ENCODE peak calls at places on chromosomes 12 and 14, in nine cellular contexts. One of them, this sample, is unnamed. For H3K27me3, H3K36me3 and H3K4me1, the result is how much of the 10 kb centered on the place peaks cover.

GRCh38 chr12:10641735-10642500 is 28.5 kb upstream of the MAGOHB start:
- DNase-seq in CD8-positive, alpha-beta memory T cell: no peak
- DNase-seq in fibroblast of lung: peak
- DNase-seq in sigmoid colon: no peak
- DNase-seq in ovary: no peak
- DNase-seq in PC-3: peak
- DNase-seq in cardiac muscle cell: peak
- DNase-seq in CD8-positive, alpha-beta T cell: no peak
- DNase-seq in hepatocyte: no peak
- DNase-seq in this sample: no peak

GRCh38 chr12:5489760-5490432 is 58.0 kb downstream of the NTF3 start:
- DNase-seq in CD8-positive, alpha-beta memory T cell: no peak
- DNase-seq in fibroblast of lung: no peak
- DNase-seq in sigmoid colon: no peak
- DNase-seq in ovary: no peak
- DNase-seq in PC-3: no peak
- DNase-seq in cardiac muscle cell: no peak
- DNase-seq in CD8-positive, alpha-beta T cell: no peak
- DNase-seq in hepatocyte: no peak
- DNase-seq in this sample: no peak

GRCh38 chr14:20652996-20653975 is 11.8 kb upstream of the OR6S1 start:
- DNase-seq in CD8-positive, alpha-beta memory T cell: peak
- DNase-seq in fibroblast of lung: peak
- DNase-seq in sigmoid colon: no peak
- DNase-seq in ovary: no peak
- DNase-seq in PC-3: no peak
- DNase-seq in cardiac muscle cell: peak
- DNase-seq in CD8-positive, alpha-beta T cell: no peak
- DNase-seq in hepatocyte: peak
- DNase-seq in this sample: no peak

GRCh38 chr12:2877959-2878732 is 1.1 kb downstream of the RHNO1 start:
- DNase-seq in CD8-positive, alpha-beta memory T cell: no peak
- DNase-seq in fibroblast of lung: peak
- DNase-seq in sigmoid colon: peak
- DNase-seq in ovary: no peak
- DNase-seq in PC-3: no peak
- DNase-seq in cardiac muscle cell: peak
- DNase-seq in CD8-positive, alpha-beta T cell: no peak
- DNase-seq in hepatocyte: peak
- DNase-seq in this sample: peak

GRCh38 chr12:15540025-15540424 is 217.7 kb downstream of the PTPRO start:
- DNase-seq in CD8-positive, alpha-beta memory T cell: no peak
- DNase-seq in fibroblast of lung: peak
- DNase-seq in sigmoid colon: no peak
- DNase-seq in ovary: no peak
- DNase-seq in PC-3: no peak
- DNase-seq in cardiac muscle cell: no peak
- DNase-seq in CD8-positive, alpha-beta T cell: no peak
- DNase-seq in hepatocyte: no peak
- DNase-seq in this sample: no peak

GRCh38 chr14:35159742-35160409 is 37.5 kb downstream of the PRORP start:
- DNase-seq in CD8-positive, alpha-beta memory T cell: no peak
- DNase-seq in fibroblast of lung: peak
- DNase-seq in sigmoid colon: no peak
- DNase-seq in ovary: no peak
- DNase-seq in PC-3: peak
- DNase-seq in cardiac muscle cell: peak
- DNase-seq in CD8-positive, alpha-beta T cell: no peak
- DNase-seq in hepatocyte: peak
- DNase-seq in this sample: no peak

GRCh38 chr14:94173885-94174621 is at the start of gene PPP4R4:
- DNase-seq in CD8-positive, alpha-beta memory T cell: peak
- DNase-seq in fibroblast of lung: peak
- DNase-seq in sigmoid colon: peak
- DNase-seq in ovary: peak
- DNase-seq in PC-3: peak
- DNase-seq in cardiac muscle cell: peak
- DNase-seq in CD8-positive, alpha-beta T cell: peak
- DNase-seq in hepatocyte: peak
- DNase-seq in this sample: peak

GRCh38 chr14:50347521-50347920 is 35.4 kb downstream of the DMAC2L start:
- DNase-seq in CD8-positive, alpha-beta memory T cell: no peak
- DNase-seq in fibroblast of lung: peak
- DNase-seq in sigmoid colon: no peak
- DNase-seq in ovary: no peak
- DNase-seq in PC-3: peak
- DNase-seq in cardiac muscle cell: peak
- DNase-seq in CD8-positive, alpha-beta T cell: no peak
- DNase-seq in hepatocyte: peak
- DNase-seq in this sample: peak

GRCh38 chr14:105325303-105325702 is 10.8 kb downstream of the PACS2 start:
- DNase-seq in CD8-positive, alpha-beta memory T cell: no peak
- DNase-seq in fibroblast of lung: no peak
- DNase-seq in sigmoid colon: no peak
- DNase-seq in ovary: no peak
- DNase-seq in PC-3: no peak
- DNase-seq in cardiac muscle cell: no peak
- DNase-seq in CD8-positive, alpha-beta T cell: no peak
- DNase-seq in hepatocyte: no peak
- DNase-seq in this sample: no peak

GRCh38 chr12:122840580-122841513 is 5.6 kb downstream of the HIP1R start:
- DNase-seq in CD8-positive, alpha-beta memory T cell: no peak
- DNase-seq in fibroblast of lung: no peak
- DNase-seq in sigmoid colon: no peak
- DNase-seq in ovary: no peak
- DNase-seq in PC-3: no peak
- DNase-seq in cardiac muscle cell: no peak
- DNase-seq in CD8-positive, alpha-beta T cell: no peak
- DNase-seq in hepatocyte: no peak
- DNase-seq in this sample: peak

GRCh38 chr12:28884861-28885260 is 264.2 kb upstream of the FAR2 start:
- DNase-seq in CD8-positive, alpha-beta memory T cell: no peak
- DNase-seq in fibroblast of lung: no peak
- DNase-seq in sigmoid colon: peak
- DNase-seq in ovary: no peak
- DNase-seq in PC-3: no peak
- DNase-seq in cardiac muscle cell: no peak
- DNase-seq in CD8-positive, alpha-beta T cell: no peak
- DNase-seq in hepatocyte: no peak
- DNase-seq in this sample: no peak

GRCh38 chr12:107931761-107932160 is 157.3 kb downstream of the ASCL4 start:
- DNase-seq in CD8-positive, alpha-beta memory T cell: no peak
- DNase-seq in fibroblast of lung: no peak
- DNase-seq in sigmoid colon: no peak
- DNase-seq in ovary: no peak
- DNase-seq in PC-3: no peak
- DNase-seq in cardiac muscle cell: no peak
- DNase-seq in CD8-positive, alpha-beta T cell: no peak
- DNase-seq in hepatocyte: no peak
- DNase-seq in this sample: no peak

GRCh38 chr12:10501031-10501430 is 4.7 kb upstream of the EIF2S3B start:
- DNase-seq in CD8-positive, alpha-beta memory T cell: peak
- DNase-seq in fibroblast of lung: peak
- DNase-seq in sigmoid colon: no peak
- DNase-seq in ovary: no peak
- DNase-seq in PC-3: peak
- DNase-seq in cardiac muscle cell: peak
- DNase-seq in CD8-positive, alpha-beta T cell: no peak
- DNase-seq in hepatocyte: no peak
- DNase-seq in this sample: no peak

GRCh38 chr12:82862069-82862841 is 175.5 kb downstream of the TMTC2 start:
- DNase-seq in CD8-positive, alpha-beta memory T cell: no peak
- DNase-seq in fibroblast of lung: no peak
- DNase-seq in sigmoid colon: no peak
- DNase-seq in ovary: no peak
- DNase-seq in PC-3: peak
- DNase-seq in cardiac muscle cell: peak
- DNase-seq in CD8-positive, alpha-beta T cell: no peak
- DNase-seq in hepatocyte: no peak
- DNase-seq in this sample: no peak

GRCh38 chr12:130192667-130193345 is 30.5 kb downstream of the FZD10 start:
- DNase-seq in CD8-positive, alpha-beta memory T cell: no peak
- DNase-seq in fibroblast of lung: no peak
- DNase-seq in sigmoid colon: peak
- DNase-seq in ovary: no peak
- DNase-seq in PC-3: no peak
- DNase-seq in cardiac muscle cell: no peak
- DNase-seq in CD8-positive, alpha-beta T cell: no peak
- DNase-seq in hepatocyte: no peak
- DNase-seq in this sample: no peak

GRCh38 chr14:72611506-72611905 is 282.4 kb downstream of the DPF3 start:
- DNase-seq in CD8-positive, alpha-beta memory T cell: no peak
- DNase-seq in fibroblast of lung: no peak
- DNase-seq in sigmoid colon: no peak
- DNase-seq in ovary: no peak
- DNase-seq in PC-3: no peak
- DNase-seq in cardiac muscle cell: no peak
- DNase-seq in CD8-positive, alpha-beta T cell: no peak
- DNase-seq in hepatocyte: no peak
- DNase-seq in this sample: no peak

GRCh38 chr14:85301506-85301905 is 228.4 kb upstream of the FLRT2 start:
- DNase-seq in CD8-positive, alpha-beta memory T cell: no peak
- DNase-seq in fibroblast of lung: no peak
- DNase-seq in sigmoid colon: no peak
- DNase-seq in ovary: no peak
- DNase-seq in PC-3: no peak
- DNase-seq in cardiac muscle cell: no peak
- DNase-seq in CD8-positive, alpha-beta T cell: no peak
- DNase-seq in hepatocyte: no peak
- DNase-seq in this sample: no peak

GRCh38 chr12:17203497-17203896 is 597.5 kb upstream of the LMO3 start:
- DNase-seq in CD8-positive, alpha-beta memory T cell: no peak
- DNase-seq in fibroblast of lung: no peak
- DNase-seq in sigmoid colon: no peak
- DNase-seq in ovary: no peak
- DNase-seq in PC-3: no peak
- DNase-seq in cardiac muscle cell: no peak
- DNase-seq in CD8-positive, alpha-beta T cell: no peak
- DNase-seq in hepatocyte: no peak
- DNase-seq in this sample: no peak

GRCh38 chr12:6548556-6549378 is 7.1 kb downstream of the IFFO1 start:
- DNase-seq in CD8-positive, alpha-beta memory T cell: no peak
- DNase-seq in fibroblast of lung: peak
- DNase-seq in sigmoid colon: peak
- DNase-seq in ovary: no peak
- DNase-seq in PC-3: peak
- DNase-seq in cardiac muscle cell: peak
- DNase-seq in CD8-positive, alpha-beta T cell: no peak
- DNase-seq in hepatocyte: no peak
- DNase-seq in this sample: no peak

GRCh38 chr14:32933623-32933942 is 5.1 kb upstream of the NPAS3 start:
- DNase-seq in CD8-positive, alpha-beta memory T cell: no peak
- DNase-seq in fibroblast of lung: no peak
- DNase-seq in sigmoid colon: no peak
- DNase-seq in ovary: no peak
- DNase-seq in PC-3: peak
- DNase-seq in cardiac muscle cell: peak
- DNase-seq in CD8-positive, alpha-beta T cell: no peak
- DNase-seq in hepatocyte: no peak
- DNase-seq in this sample: no peak
- H3K27me3 ChIP-seq in CD8-positive, alpha-beta memory T cell: under half
- H3K27me3 ChIP-seq in fibroblast of lung: half or more
- H3K27me3 ChIP-seq in sigmoid colon: under half
- H3K27me3 ChIP-seq in ovary: under half
- H3K27me3 ChIP-seq in PC-3: half or more
- H3K27me3 ChIP-seq in cardiac muscle cell: half or more
- H3K27me3 ChIP-seq in CD8-positive, alpha-beta T cell: under half
- H3K27me3 ChIP-seq in hepatocyte: half or more
- H3K27me3 ChIP-seq in this sample: under half

DNA sequence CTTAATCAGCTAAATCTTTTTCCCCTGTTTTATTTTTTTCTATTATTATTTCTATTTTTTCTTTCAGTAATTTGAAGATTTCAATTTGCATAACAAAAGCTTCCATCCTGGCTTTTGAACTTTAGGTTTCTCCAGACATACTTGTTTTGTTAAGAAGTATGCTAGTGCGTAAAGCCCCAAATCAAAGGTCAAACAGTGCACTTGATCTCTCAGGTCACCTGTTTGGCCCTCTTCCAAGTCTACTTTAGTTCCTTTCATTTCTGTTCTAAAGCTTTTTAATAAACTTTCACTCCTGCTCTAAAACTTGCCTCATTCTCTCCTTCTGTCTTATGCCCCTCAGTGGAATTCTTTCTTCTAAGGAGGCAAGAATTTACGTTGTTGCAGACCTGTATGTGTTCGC is 54.6 kb upstream of the ATXN7L3B start:
- DNase-seq in CD8-positive, alpha-beta memory T cell: no peak
- DNase-seq in fibroblast of lung: no peak
- DNase-seq in sigmoid colon: no peak
- DNase-seq in ovary: no peak
- DNase-seq in PC-3: no peak
- DNase-seq in cardiac muscle cell: no peak
- DNase-seq in CD8-positive, alpha-beta T cell: no peak
- DNase-seq in hepatocyte: no peak
- DNase-seq in this sample: no peak
- H3K36me3 ChIP-seq in CD8-positive, alpha-beta memory T cell: under half
- H3K36me3 ChIP-seq in fibroblast of lung: under half
- H3K36me3 ChIP-seq in sigmoid colon: under half
- H3K36me3 ChIP-seq in ovary: under half
- H3K36me3 ChIP-seq in PC-3: under half
- H3K36me3 ChIP-seq in cardiac muscle cell: under half
- H3K36me3 ChIP-seq in CD8-positive, alpha-beta T cell: under half
- H3K36me3 ChIP-seq in hepatocyte: under half
- H3K36me3 ChIP-seq in this sample: under half

DNA sequence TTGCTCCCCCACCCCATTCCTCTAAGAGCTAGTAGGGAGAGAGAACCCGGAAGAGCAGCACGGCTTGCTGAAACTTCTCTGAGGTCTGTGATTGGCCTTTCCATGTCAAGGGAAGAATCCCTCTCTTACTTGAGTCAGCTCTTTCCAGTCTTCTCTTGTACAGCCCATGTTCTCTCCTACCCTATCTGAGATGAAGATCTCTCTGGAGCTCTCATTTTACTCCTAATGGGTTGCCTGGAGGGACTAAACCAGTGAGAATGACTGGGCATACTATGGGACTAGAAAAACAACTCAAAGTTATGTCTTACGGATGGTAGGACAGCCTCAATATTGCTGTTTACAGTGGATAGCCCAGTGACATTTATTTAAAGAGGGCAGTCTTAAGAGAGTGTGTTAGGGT is 16.7 kb downstream of the ETV6 start:
- DNase-seq in CD8-positive, alpha-beta memory T cell: no peak
- DNase-seq in fibroblast of lung: no peak
- DNase-seq in sigmoid colon: no peak
- DNase-seq in ovary: no peak
- DNase-seq in PC-3: no peak
- DNase-seq in cardiac muscle cell: no peak
- DNase-seq in CD8-positive, alpha-beta T cell: no peak
- DNase-seq in hepatocyte: no peak
- DNase-seq in this sample: no peak
- H3K4me1 ChIP-seq in CD8-positive, alpha-beta memory T cell: under half
- H3K4me1 ChIP-seq in fibroblast of lung: under half
- H3K4me1 ChIP-seq in sigmoid colon: half or more
- H3K4me1 ChIP-seq in ovary: under half
- H3K4me1 ChIP-seq in PC-3: under half
- H3K4me1 ChIP-seq in cardiac muscle cell: under half
- H3K4me1 ChIP-seq in CD8-positive, alpha-beta T cell: under half
- H3K4me1 ChIP-seq in hepatocyte: under half
- H3K4me1 ChIP-seq in this sample: under half

DNA sequence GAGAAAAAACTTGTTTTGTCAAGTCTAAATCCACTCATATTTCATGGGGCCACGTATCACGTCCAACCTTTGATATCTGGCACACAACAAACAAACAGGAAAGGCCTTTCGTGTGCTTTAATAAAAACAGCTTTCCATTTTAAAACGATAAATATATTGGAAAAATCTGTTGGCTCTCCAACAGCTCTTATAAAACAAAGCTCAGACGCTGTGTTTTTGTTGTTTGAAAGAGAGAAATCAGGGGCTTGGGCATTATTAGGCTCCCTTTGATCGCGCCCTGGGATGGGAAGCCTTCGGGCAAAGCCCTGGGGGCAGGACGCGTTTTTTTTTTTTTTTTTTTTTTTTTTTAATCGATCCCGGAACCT is 430 bp upstream of the PLEKHA5 start:
- DNase-seq in CD8-positive, alpha-beta memory T cell: no peak
- DNase-seq in fibroblast of lung: no peak
- DNase-seq in sigmoid colon: no peak
- DNase-seq in ovary: no peak
- DNase-seq in PC-3: peak
- DNase-seq in cardiac muscle cell: no peak
- DNase-seq in CD8-positive, alpha-beta T cell: no peak
- DNase-seq in hepatocyte: no peak
- DNase-seq in this sample: no peak
- H3K27me3 ChIP-seq in CD8-positive, alpha-beta memory T cell: under half
- H3K27me3 ChIP-seq in fibroblast of lung: under half
- H3K27me3 ChIP-seq in sigmoid colon: under half
- H3K27me3 ChIP-seq in ovary: under half
- H3K27me3 ChIP-seq in PC-3: under half
- H3K27me3 ChIP-seq in cardiac muscle cell: under half
- H3K27me3 ChIP-seq in CD8-positive, alpha-beta T cell: under half
- H3K27me3 ChIP-seq in hepatocyte: under half
- H3K27me3 ChIP-seq in this sample: under half